ENCODE peak calls at places on chromosomes 3 and 15, in six cellular contexts. V is AG10803, S is fibroblast of mammary gland, P is esophagus muscularis mucosa, B is aorta, J is astrocyte. R is an unnamed sample.

GRCh38 chr15:85742186-85742751 is 52.5 kb downstream of the KLHL25 start:
- DNase-seq in V (peak), S (peak), P (no peak), B (no peak), J (no peak), R (peak)

GRCh38 chr15:91950631-91951384 is 97.3 kb downstream of the SLCO3A1 start:
- DNase-seq in V (peak), S (peak), P (no peak), B (no peak), J (peak), R (no peak)

GRCh38 chr3:27134165-27134796 is 234.9 kb downstream of the NEK10 start:
- DNase-seq in V (peak), S (peak), P (no peak), B (peak), J (peak), R (peak)

GRCh38 chr3:69930564-69930963 is 69.0 kb upstream of the SAMMSON start:
- DNase-seq in V (no peak), S (peak), P (no peak), B (no peak), J (no peak), R (peak)

GRCh38 chr3:185537369-185537970 is 14.9 kb downstream of the LIPH start:
- DNase-seq in V (peak), S (peak), P (peak), B (peak), J (peak), R (peak)

GRCh38 chr3:167684389-167684993 is 30.7 kb upstream of the WDR49 start:
- DNase-seq in V (peak), S (peak), P (no peak), B (no peak), J (peak), R (peak)

GRCh38 chr15:80461370-80462060 is 57.3 kb downstream of the ARNT2 start:
- DNase-seq in V (peak), S (no peak), P (no peak), B (peak), J (no peak), R (peak)

GRCh38 chr15:76398301-76398700 is 61.7 kb downstream of the ISL2 start:
- DNase-seq in V (no peak), S (no peak), P (no peak), B (no peak), J (no peak), R (no peak)

GRCh38 chr3:40975711-40976121 is 223.6 kb upstream of the CTNNB1 start:
- DNase-seq in V (peak), S (peak), P (no peak), B (no peak), J (peak), R (peak)

GRCh38 chr3:55955891-55956477 is 468.9 kb upstream of the WNT5A start:
- DNase-seq in V (peak), S (no peak), P (no peak), B (no peak), J (no peak), R (peak)

GRCh38 chr3:172543419-172543818 is 20.2 kb upstream of the TNFSF10 start:
- DNase-seq in V (no peak), S (no peak), P (no peak), B (no peak), J (no peak), R (no peak)

GRCh38 chr3:3799173-3800075 is at the start of gene LRRN1:
- DNase-seq in V (no peak), S (no peak), P (no peak), B (peak), J (peak), R (no peak)

GRCh38 chr3:169052465-169053302 is 610.8 kb downstream of the MECOM start:
- DNase-seq in V (no peak), S (peak), P (no peak), B (no peak), J (no peak), R (no peak)

GRCh38 chr3:152241142-152242067 is 27.3 kb upstream of the MBNL1 start:
- DNase-seq in V (no peak), S (no peak), P (no peak), B (no peak), J (peak), R (peak)

GRCh38 chr3:10551821-10552630 is 46.6 kb upstream of the ATP2B2 start:
- DNase-seq in V (no peak), S (peak), P (peak), B (peak), J (peak), R (no peak)

GRCh38 chr3:183515968-183516851 is 39.3 kb downstream of the KLHL6 start:
- DNase-seq in V (no peak), S (no peak), P (no peak), B (no peak), J (no peak), R (no peak)

GRCh38 chr15:73712107-73712506 is 27.9 kb downstream of the CD276 start:
- DNase-seq in V (no peak), S (no peak), P (no peak), B (no peak), J (no peak), R (no peak)

GRCh38 chr3:70742081-70742480 is 429.6 kb upstream of the MDFIC2 start:
- DNase-seq in V (no peak), S (no peak), P (no peak), B (no peak), J (no peak), R (no peak)

GRCh38 chr3:180085122-180085710 is 48.5 kb upstream of the PEX5L start:
- DNase-seq in V (no peak), S (no peak), P (no peak), B (no peak), J (no peak), R (no peak)

GRCh38 chr3:106121491-106122289 is 252.9 kb upstream of the CBLB start:
- DNase-seq in V (no peak), S (no peak), P (no peak), B (no peak), J (no peak), R (no peak)

GRCh38 chr3:159866201-159866746 is 122.4 kb upstream of the IL12A start:
- DNase-seq in V (no peak), S (peak), P (no peak), B (no peak), J (peak), R (no peak)

GRCh38 chr15:77519540-77519939 is 98.9 kb downstream of the HMG20A start:
- DNase-seq in V (no peak), S (no peak), P (no peak), B (no peak), J (no peak), R (peak)

GRCh38 chr3:122004123-122004522 is 17.9 kb downstream of the ILDR1 start:
- DNase-seq in V (no peak), S (no peak), P (peak), B (no peak), J (no peak), R (peak)

GRCh38 chr3:22361465-22361864 is 610.5 kb upstream of the ZNF385D start:
- DNase-seq in V (peak), S (peak), P (no peak), B (no peak), J (peak), R (no peak)

GRCh38 chr3:78804251-78805037 is 963.4 kb downstream of the ROBO1 start:
- DNase-seq in V (peak), S (peak), P (no peak), B (no peak), J (peak), R (peak)

GRCh38 chr3:31268868-31269267 is 263.9 kb upstream of the STT3B start:
- DNase-seq in V (no peak), S (no peak), P (no peak), B (no peak), J (no peak), R (no peak)

GRCh38 chr15:70324001-70324974 is 226.6 kb upstream of the TLE3 start:
- DNase-seq in V (peak), S (peak), P (peak), B (no peak), J (peak), R (peak)

GRCh38 chr15:65400760-65401606 is 21.8 kb downstream of the IGDCC4 start:
- DNase-seq in V (peak), S (peak), P (no peak), B (peak), J (peak), R (peak)

GRCh38 chr3:123568034-123568433 is 16.8 kb downstream of the HACD2 start:
- DNase-seq in V (no peak), S (no peak), P (no peak), B (no peak), J (no peak), R (no peak)

GRCh38 chr3:53740946-53741345 is 105.3 kb downstream of the CHDH start:
- DNase-seq in V (no peak), S (no peak), P (no peak), B (no peak), J (peak), R (no peak)

GRCh38 chr15:51793521-51793920 is 35.9 kb upstream of the TMOD3 start:
- DNase-seq in V (no peak), S (no peak), P (no peak), B (peak), J (no peak), R (peak)

GRCh38 chr15:88648357-88649214 is 9.8 kb downstream of the ISG20 start:
- DNase-seq in V (peak), S (peak), P (no peak), B (no peak), J (peak), R (no peak)

GRCh38 chr3:68163961-68164360 is 509.5 kb upstream of the SUCLG2 start:
- DNase-seq in V (no peak), S (no peak), P (no peak), B (no peak), J (no peak), R (no peak)

DNA sequence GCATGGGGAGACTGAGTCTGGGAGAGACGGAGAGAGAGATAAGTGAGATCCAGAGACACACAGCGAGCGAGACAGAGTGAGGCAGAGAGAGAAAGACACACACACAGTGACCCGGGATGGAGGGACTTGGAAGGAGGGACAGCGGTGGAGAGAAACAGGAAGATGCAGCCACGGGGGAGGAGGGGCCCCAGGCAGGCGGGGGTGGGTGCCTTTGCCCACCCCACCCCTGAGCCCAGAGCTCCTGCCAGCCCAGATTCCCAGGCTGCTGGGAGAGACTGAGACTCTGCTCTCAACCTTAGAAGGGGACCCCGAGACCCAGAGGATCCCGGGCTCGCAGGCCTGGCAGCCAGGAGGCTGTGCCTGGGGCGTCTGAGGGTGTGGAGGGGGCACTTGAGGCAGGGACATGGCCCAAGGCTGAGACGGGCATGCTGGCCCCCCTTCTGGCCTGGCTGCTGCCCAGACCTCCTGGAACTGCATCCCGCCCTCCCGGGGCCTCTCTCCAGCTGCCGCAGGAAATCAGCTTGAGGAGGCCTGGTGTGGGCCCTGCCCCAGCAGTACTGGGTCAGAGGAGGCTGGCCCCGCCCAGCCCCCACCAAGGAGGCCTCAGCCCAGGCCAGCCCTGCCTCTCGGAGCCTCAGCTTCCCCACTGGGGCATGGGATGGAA is 18.1 kb downstream of the H1-8 start:
- DNase-seq in V (peak), S (peak), P (no peak), B (peak), J (peak), R (peak)
- H3K4me3 ChIP-seq in V (peak), S (peak), P (peak), B (no peak), J (no peak), R (peak)

GRCh38 chr3:177545964-177546363 is 348.7 kb upstream of the TBL1XR1 start:
- DNase-seq in V (peak), S (peak), P (no peak), B (no peak), J (no peak), R (no peak)
- H3K4me3 ChIP-seq in V (no peak), S (no peak), P (no peak), B (no peak), J (no peak), R (no peak)

GRCh38 chr15:67033012-67033411 is 32.4 kb upstream of the SMAD3 start:
- DNase-seq in V (no peak), S (no peak), P (no peak), B (no peak), J (no peak), R (no peak)
- H3K4me3 ChIP-seq in V (no peak), S (no peak), P (peak), B (no peak), J (peak), R (no peak)

GRCh38 chr3:114745322-114746240 is 401.5 kb downstream of the ZBTB20 start:
- DNase-seq in V (peak), S (peak), P (no peak), B (no peak), J (peak), R (peak)
- H3K4me3 ChIP-seq in V (peak), S (no peak), P (peak), B (peak), J (no peak), R (no peak)

DNA sequence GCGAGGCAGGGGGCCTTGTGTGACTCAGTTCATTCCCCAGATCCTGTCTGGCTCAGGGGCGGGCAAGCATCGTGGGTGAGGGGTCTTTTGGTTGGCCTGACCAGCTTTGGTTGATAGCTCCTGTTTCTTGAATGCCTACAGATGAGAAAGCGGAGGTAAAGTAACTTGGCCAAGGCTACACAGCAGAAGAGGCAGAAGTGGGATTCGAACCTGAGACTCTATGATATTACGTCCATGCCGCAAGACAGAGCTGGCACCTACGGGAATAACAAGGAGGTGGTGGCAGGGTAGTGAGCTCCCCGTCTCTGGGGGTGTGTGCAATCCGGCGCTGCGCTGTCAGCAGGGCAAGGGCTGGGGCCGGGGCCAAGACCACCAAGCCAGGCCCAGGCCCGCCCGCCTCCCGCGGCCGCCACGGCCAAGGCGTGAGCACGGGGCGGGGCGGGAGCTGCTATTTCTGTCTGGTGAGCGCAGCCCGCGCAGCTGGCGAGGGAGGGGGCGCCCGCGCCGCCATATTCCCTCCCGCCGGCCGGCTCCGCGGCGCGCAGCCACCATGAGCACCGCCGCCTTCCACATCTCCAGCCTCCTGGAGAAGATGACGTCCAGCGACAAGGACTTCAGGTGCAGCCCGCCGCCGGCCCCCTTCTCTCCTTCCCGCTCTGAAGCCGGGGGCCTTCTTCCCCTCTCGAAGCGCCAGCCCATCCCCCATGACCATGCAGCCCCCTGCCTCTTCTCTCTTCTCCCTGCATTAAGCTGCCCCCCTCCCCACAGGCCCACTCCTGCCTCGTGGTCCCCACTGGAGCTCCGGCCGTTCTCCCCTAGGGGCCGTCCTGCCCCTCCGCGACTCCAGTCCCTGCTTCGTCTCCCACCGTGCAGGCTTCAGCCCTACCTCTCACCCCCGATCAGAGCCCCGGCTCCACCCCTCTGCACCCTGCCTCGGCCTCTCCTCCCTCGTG is at the start of gene CAND2:
- DNase-seq in V (peak), S (peak), P (no peak), B (peak), J (peak), R (peak)
- H3K4me3 ChIP-seq in V (peak), S (peak), P (peak), B (peak), J (peak), R (peak)

GRCh38 chr3:181839915-181840295 is 128.2 kb downstream of the SOX2 start:
- DNase-seq in V (no peak), S (no peak), P (peak), B (no peak), J (peak), R (no peak)
- H3K4me3 ChIP-seq in V (no peak), S (no peak), P (no peak), B (no peak), J (no peak), R (no peak)

GRCh38 chr15:66706225-66706732 is 4.2 kb downstream of the SMAD6 start:
- DNase-seq in V (no peak), S (no peak), P (no peak), B (peak), J (no peak), R (no peak)

GRCh38 chr15:66705277-66705927 is 3.4 kb downstream of the SMAD6 start:
- DNase-seq in V (no peak), S (no peak), P (no peak), B (no peak), J (no peak), R (no peak)

GRCh38 chr15:66706840-66707239 is 4.8 kb downstream of the SMAD6 start:
- DNase-seq in V (no peak), S (no peak), P (no peak), B (no peak), J (no peak), R (no peak)

GRCh38 chr15:66708389-66708788 is 6.4 kb downstream of the SMAD6 start:
- DNase-seq in V (no peak), S (no peak), P (no peak), B (no peak), J (no peak), R (no peak)

GRCh38 chr15:66707310-66708160 is 5.5 kb downstream of the SMAD6 start:
- DNase-seq in V (peak), S (peak), P (no peak), B (peak), J (peak), R (peak)
- H3K4me3 ChIP-seq in V (peak), S (no peak), P (peak), B (no peak), J (no peak), R (no peak)

GRCh38 chr3:196339044-196339443 is 856 bp upstream of the TM4SF19 start:
- DNase-seq in V (no peak), S (no peak), P (no peak), B (no peak), J (no peak), R (no peak)

GRCh38 chr3:196335004-196335403 is 3.2 kb downstream of the TM4SF19 start:
- DNase-seq in V (no peak), S (no peak), P (no peak), B (no peak), J (no peak), R (no peak)

GRCh38 chr3:196332168-196332567 is 6.0 kb downstream of the TM4SF19 start:
- DNase-seq in V (no peak), S (no peak), P (no peak), B (no peak), J (no peak), R (no peak)

GRCh38 chr3:196336319-196337145 is 1.7 kb downstream of the TM4SF19 start:
- DNase-seq in V (no peak), S (peak), P (no peak), B (no peak), J (no peak), R (no peak)

GRCh38 chr3:196335469-196335868 is 2.7 kb downstream of the TM4SF19 start:
- DNase-seq in V (no peak), S (no peak), P (no peak), B (no peak), J (no peak), R (no peak)
- H3K4me3 ChIP-seq in V (no peak), S (no peak), P (no peak), B (no peak), J (no peak), R (no peak)

DNA sequence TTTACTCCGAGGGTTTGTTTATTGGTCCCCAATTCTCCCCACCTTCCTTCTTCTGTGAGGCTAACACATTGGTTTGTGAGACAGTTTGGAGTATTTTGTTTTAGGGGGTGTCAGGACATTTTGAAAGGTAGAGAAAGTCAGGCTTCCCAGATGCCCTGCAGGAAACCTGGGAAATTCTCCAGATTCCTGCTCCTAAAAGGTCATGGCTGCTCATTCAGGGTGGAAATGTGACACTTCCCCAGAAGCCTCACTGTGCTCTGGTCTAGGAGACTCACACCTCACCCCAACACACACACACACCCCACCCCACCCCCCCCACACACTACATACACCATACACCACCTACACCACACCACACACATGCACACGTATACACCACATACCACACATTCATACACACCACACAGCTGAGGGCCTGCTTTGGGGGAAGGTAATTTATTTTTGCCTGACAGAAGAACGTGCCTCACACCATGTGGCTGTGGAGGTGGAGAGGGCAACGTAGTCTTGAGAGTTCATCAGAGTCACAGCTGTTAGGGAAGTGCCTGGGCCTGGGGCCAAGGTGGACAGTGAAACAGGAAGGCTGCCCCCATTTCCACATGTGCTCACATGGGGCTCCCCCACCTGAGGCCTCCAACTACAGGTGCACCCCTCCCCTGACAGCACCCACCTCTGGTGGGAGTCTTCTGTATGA is 40.4 kb upstream of the LIMD1 start:
- DNase-seq in V (peak), S (peak), P (no peak), B (peak), J (peak), R (peak)
- H3K4me3 ChIP-seq in V (no peak), S (no peak), P (no peak), B (no peak), J (no peak), R (no peak)

GRCh38 chr3:147411235-147411607 is 2.1 kb downstream of the ZIC1 start:
- DNase-seq in V (peak), S (peak), P (peak), B (peak), J (no peak), R (no peak)
- H3K4me3 ChIP-seq in V (peak), S (peak), P (peak), B (no peak), J (peak), R (peak)

R was measured in fibroblast of villous mesenchyme.